ENCODE peak calls at places on chromosomes 6 and 20, in four cellular contexts. One of them, this sample, is unnamed.

GRCh38 chr6:28371706-28372451 is 22.1 kb downstream of the ZKSCAN3 start:
- DNase-seq in fibroblast of lung: no peak
- DNase-seq in RWPE1: no peak
- DNase-seq in fibroblast of mammary gland: no peak
- DNase-seq in this sample: no peak

GRCh38 chr6:107105511-107106116 is 9.7 kb downstream of the BEND3 start:
- DNase-seq in RWPE1: no peak
- DNase-seq in fibroblast of mammary gland: no peak
- DNase-seq in fibroblast of lung: no peak
- DNase-seq in this sample: no peak

GRCh38 chr6:101348816-101349215 is 44.7 kb upstream of the GRIK2 start:
- DNase-seq in fibroblast of lung: no peak
- DNase-seq in fibroblast of mammary gland: no peak
- DNase-seq in RWPE1: no peak
- DNase-seq in this sample: no peak

GRCh38 chr20:49270177-49270576 is 7.7 kb downstream of the ZNFX1 start:
- DNase-seq in fibroblast of mammary gland: peak
- DNase-seq in RWPE1: no peak
- DNase-seq in fibroblast of lung: no peak
- DNase-seq in this sample: peak

GRCh38 chr6:157221049-157221816 is 102.1 kb downstream of the TMEM242 start:
- DNase-seq in fibroblast of lung: peak
- DNase-seq in fibroblast of mammary gland: peak
- DNase-seq in RWPE1: peak
- DNase-seq in this sample: peak

GRCh38 chr6:90184334-90185298 is 112.0 kb downstream of the BACH2 start:
- DNase-seq in fibroblast of mammary gland: no peak
- DNase-seq in RWPE1: peak
- DNase-seq in fibroblast of lung: no peak
- DNase-seq in this sample: peak

GRCh38 chr6:41416165-41416837 is 80.9 kb downstream of the NCR2 start:
- DNase-seq in RWPE1: no peak
- DNase-seq in fibroblast of lung: no peak
- DNase-seq in fibroblast of mammary gland: no peak
- DNase-seq in this sample: no peak

GRCh38 chr20:61426361-61426760 is 174.3 kb downstream of the CDH4 start:
- DNase-seq in fibroblast of mammary gland: no peak
- DNase-seq in fibroblast of lung: no peak
- DNase-seq in RWPE1: peak
- DNase-seq in this sample: peak

GRCh38 chr6:126039284-126039683 is 52.9 kb downstream of the TRMT11 start:
- DNase-seq in fibroblast of mammary gland: peak
- DNase-seq in RWPE1: peak
- DNase-seq in fibroblast of lung: peak
- DNase-seq in this sample: peak

GRCh38 chr6:168967556-168967955 is 286.1 kb downstream of the THBS2 start:
- DNase-seq in RWPE1: no peak
- DNase-seq in fibroblast of mammary gland: peak
- DNase-seq in fibroblast of lung: peak
- DNase-seq in this sample: no peak

GRCh38 chr6:31907158-31907813 is 5.4 kb upstream of the ZBTB12 start:
- DNase-seq in fibroblast of lung: peak
- DNase-seq in RWPE1: no peak
- DNase-seq in fibroblast of mammary gland: peak
- DNase-seq in this sample: peak

GRCh38 chr6:150238294-150238693 is 95.5 kb downstream of the PPP1R14C start:
- DNase-seq in fibroblast of lung: no peak
- DNase-seq in fibroblast of mammary gland: peak
- DNase-seq in RWPE1: no peak
- DNase-seq in this sample: no peak

GRCh38 chr6:127582777-127583462 is 5.9 kb downstream of the C6orf58 start:
- DNase-seq in fibroblast of mammary gland: peak
- DNase-seq in RWPE1: peak
- DNase-seq in fibroblast of lung: peak
- DNase-seq in this sample: peak

GRCh38 chr20:38144608-38145093 is 20.4 kb downstream of the TGM2 start:
- DNase-seq in fibroblast of lung: no peak
- DNase-seq in fibroblast of mammary gland: no peak
- DNase-seq in RWPE1: no peak
- DNase-seq in this sample: no peak

GRCh38 chr20:63121749-63122405 is 94.1 kb downstream of the YTHDF1 start:
- DNase-seq in RWPE1: no peak
- DNase-seq in fibroblast of lung: no peak
- DNase-seq in fibroblast of mammary gland: no peak
- DNase-seq in this sample: no peak

GRCh38 chr20:61835301-61835700 is 230.4 kb downstream of the TAF4 start:
- DNase-seq in fibroblast of mammary gland: no peak
- DNase-seq in fibroblast of lung: no peak
- DNase-seq in RWPE1: no peak
- DNase-seq in this sample: no peak

GRCh38 chr6:28862077-28862476 is 61.7 kb downstream of the TRIM27 start:
- DNase-seq in fibroblast of mammary gland: no peak
- DNase-seq in RWPE1: no peak
- DNase-seq in fibroblast of lung: no peak
- DNase-seq in this sample: no peak

GRCh38 chr20:53967527-53967926 is 102.9 kb downstream of the BCAS1 start:
- DNase-seq in RWPE1: no peak
- DNase-seq in fibroblast of lung: no peak
- DNase-seq in fibroblast of mammary gland: no peak
- DNase-seq in this sample: no peak

GRCh38 chr6:31729515-31729978 is 448 bp upstream of the DDAH2 start:
- DNase-seq in fibroblast of mammary gland: peak
- DNase-seq in RWPE1: peak
- DNase-seq in fibroblast of lung: peak
- DNase-seq in this sample: peak

GRCh38 chr6:56664007-56664406 is 21.3 kb upstream of the DST start:
- DNase-seq in fibroblast of lung: no peak
- DNase-seq in RWPE1: no peak
- DNase-seq in fibroblast of mammary gland: no peak
- DNase-seq in this sample: peak

GRCh38 chr6:85129881-85130280 is 320.0 kb upstream of the NT5E start:
- DNase-seq in RWPE1: no peak
- DNase-seq in fibroblast of mammary gland: peak
- DNase-seq in fibroblast of lung: no peak
- DNase-seq in this sample: peak

GRCh38 chr6:157428418-157429202 is 47.6 kb downstream of the ZDHHC14 start:
- DNase-seq in RWPE1: peak
- DNase-seq in fibroblast of lung: no peak
- DNase-seq in fibroblast of mammary gland: peak
- DNase-seq in this sample: peak

GRCh38 chr20:50050660-50051308 is 62.2 kb downstream of the UBE2V1 start:
- DNase-seq in RWPE1: no peak
- DNase-seq in fibroblast of lung: no peak
- DNase-seq in fibroblast of mammary gland: no peak
- DNase-seq in this sample: peak

GRCh38 chr20:53387983-53388675 is 205.5 kb downstream of the ZNF217 start:
- DNase-seq in RWPE1: no peak
- DNase-seq in fibroblast of lung: no peak
- DNase-seq in fibroblast of mammary gland: no peak
- DNase-seq in this sample: no peak

GRCh38 chr20:44253528-44253927 is 6.4 kb downstream of the GDAP1L1 start:
- DNase-seq in fibroblast of lung: no peak
- DNase-seq in RWPE1: no peak
- DNase-seq in fibroblast of mammary gland: no peak
- DNase-seq in this sample: no peak
- TF ChIP-seq CTCF in fibroblast of lung: no peak
- TF ChIP-seq CTCF in RWPE1: no peak
- TF ChIP-seq CTCF in fibroblast of mammary gland: peak
- TF ChIP-seq CTCF in this sample: no peak

DNA sequence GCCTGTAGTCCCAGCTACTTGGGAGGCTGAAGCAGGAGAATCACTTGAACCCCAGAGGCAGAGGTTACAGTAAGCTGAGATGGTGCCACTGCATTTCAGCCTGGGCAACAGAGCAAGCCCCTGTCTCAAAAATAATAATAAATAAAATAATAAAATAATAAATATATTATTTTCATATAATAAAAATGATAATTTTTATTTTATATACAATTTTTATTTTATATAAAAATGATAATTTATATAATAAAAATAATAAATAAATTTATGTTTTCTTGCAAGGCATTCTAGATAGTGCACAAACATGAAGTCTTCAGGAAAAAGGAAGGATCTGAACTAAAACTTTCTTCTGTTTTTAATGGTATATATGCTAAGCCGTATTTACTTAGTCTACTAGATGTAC is 12.6 kb upstream of the SGK1 start:
- DNase-seq in fibroblast of lung: no peak
- DNase-seq in RWPE1: no peak
- DNase-seq in fibroblast of mammary gland: no peak
- DNase-seq in this sample: no peak
- TF ChIP-seq CTCF in fibroblast of lung: no peak
- TF ChIP-seq CTCF in RWPE1: no peak
- TF ChIP-seq CTCF in fibroblast of mammary gland: no peak
- TF ChIP-seq CTCF in this sample: no peak

DNA sequence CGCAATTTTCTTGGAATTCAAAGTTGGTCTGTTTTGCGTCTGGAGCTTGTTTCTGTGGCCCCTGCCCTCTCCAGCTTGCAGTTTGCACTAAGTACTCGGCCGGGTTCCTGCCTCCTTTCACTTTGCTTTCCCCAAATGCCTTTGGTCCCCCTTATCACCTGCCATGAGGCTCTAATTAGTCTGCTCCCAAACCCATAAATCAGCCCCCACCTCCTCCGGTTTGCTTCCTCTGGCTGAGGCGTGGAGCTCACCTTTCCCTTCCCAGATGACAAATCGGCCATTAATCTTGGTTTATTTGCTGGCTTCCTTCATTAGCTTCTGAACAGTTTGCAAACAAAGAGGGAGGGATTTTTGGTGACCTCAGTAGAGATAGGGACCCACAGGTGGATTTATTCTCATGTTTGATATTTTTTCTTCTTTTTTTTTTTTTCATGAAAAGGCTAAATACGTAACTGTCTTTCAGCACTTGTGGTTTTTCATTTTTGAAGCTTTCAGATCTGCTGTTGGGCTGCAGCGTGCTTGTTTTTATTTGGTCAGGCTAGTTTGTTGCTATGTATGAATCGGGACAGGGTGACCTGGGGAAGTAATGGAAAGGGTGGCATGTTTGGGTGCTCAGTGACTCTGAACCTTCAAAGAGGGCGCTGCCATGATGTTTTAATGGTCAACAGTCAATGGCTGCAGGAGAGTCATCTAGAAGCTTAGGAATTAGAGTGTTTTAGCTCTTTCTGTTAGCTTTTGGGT is 121.7 kb upstream of the JAG1 start:
- DNase-seq in fibroblast of lung: no peak
- DNase-seq in RWPE1: no peak
- DNase-seq in fibroblast of mammary gland: no peak
- DNase-seq in this sample: no peak
- TF ChIP-seq CTCF in fibroblast of lung: no peak
- TF ChIP-seq CTCF in RWPE1: no peak
- TF ChIP-seq CTCF in fibroblast of mammary gland: no peak
- TF ChIP-seq CTCF in this sample: no peak

GRCh38 chr6:129630606-129631005 is 79.4 kb downstream of the ARHGAP18 start:
- DNase-seq in fibroblast of lung: no peak
- DNase-seq in fibroblast of mammary gland: no peak
- DNase-seq in RWPE1: no peak
- DNase-seq in this sample: no peak
- TF ChIP-seq CTCF in fibroblast of lung: no peak
- TF ChIP-seq CTCF in fibroblast of mammary gland: no peak
- TF ChIP-seq CTCF in RWPE1: no peak
- TF ChIP-seq CTCF in this sample: no peak

DNA sequence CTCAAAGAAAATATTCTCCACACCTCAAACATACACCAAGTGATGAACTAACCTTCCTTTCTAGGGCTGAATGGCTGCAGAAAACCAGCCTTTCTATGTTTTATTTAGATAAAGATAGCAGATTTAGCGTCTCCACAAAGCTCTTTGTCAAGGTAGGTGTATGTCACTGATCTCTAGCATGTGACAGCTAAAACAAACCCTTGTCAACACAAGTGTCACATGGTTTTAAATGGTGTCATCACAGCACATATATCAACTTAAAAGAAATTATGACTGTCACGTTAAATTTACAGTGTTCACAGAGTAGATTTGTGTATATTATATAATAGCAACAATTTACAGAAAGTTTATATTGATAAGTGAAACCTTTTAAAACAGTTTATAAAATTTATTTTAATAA is 58.3 kb downstream of the TENT5A start:
- DNase-seq in fibroblast of lung: no peak
- DNase-seq in fibroblast of mammary gland: no peak
- DNase-seq in RWPE1: no peak
- DNase-seq in this sample: no peak
- TF ChIP-seq CTCF in fibroblast of lung: no peak
- TF ChIP-seq CTCF in fibroblast of mammary gland: no peak
- TF ChIP-seq CTCF in RWPE1: no peak
- TF ChIP-seq CTCF in this sample: no peak

GRCh38 chr6:124334359-124334758 is 530.7 kb downstream of the NKAIN2 start:
- DNase-seq in fibroblast of lung: no peak
- DNase-seq in RWPE1: no peak
- DNase-seq in fibroblast of mammary gland: no peak
- DNase-seq in this sample: no peak
- TF ChIP-seq CTCF in fibroblast of lung: no peak
- TF ChIP-seq CTCF in RWPE1: no peak
- TF ChIP-seq CTCF in fibroblast of mammary gland: no peak
- TF ChIP-seq CTCF in this sample: no peak

GRCh38 chr6:137705166-137706064 is 161.6 kb upstream of the TNFAIP3 start:
- DNase-seq in fibroblast of lung: peak
- DNase-seq in RWPE1: peak
- DNase-seq in fibroblast of mammary gland: peak
- DNase-seq in this sample: peak

GRCh38 chr6:137701942-137702341 is 165.1 kb upstream of the TNFAIP3 start:
- DNase-seq in fibroblast of lung: no peak
- DNase-seq in fibroblast of mammary gland: no peak
- DNase-seq in RWPE1: no peak
- DNase-seq in this sample: no peak

GRCh38 chr6:137700751-137701477 is 166.1 kb upstream of the TNFAIP3 start:
- DNase-seq in RWPE1: no peak
- DNase-seq in fibroblast of mammary gland: peak
- DNase-seq in fibroblast of lung: no peak
- DNase-seq in this sample: no peak

GRCh38 chr6:137704802-137705165 is 162.3 kb upstream of the TNFAIP3 start:
- DNase-seq in fibroblast of mammary gland: no peak
- DNase-seq in RWPE1: no peak
- DNase-seq in fibroblast of lung: no peak
- DNase-seq in this sample: no peak

GRCh38 chr6:137702791-137703424 is 164.2 kb upstream of the TNFAIP3 start:
- DNase-seq in RWPE1: no peak
- DNase-seq in fibroblast of mammary gland: no peak
- DNase-seq in fibroblast of lung: no peak
- DNase-seq in this sample: no peak
- TF ChIP-seq CTCF in RWPE1: no peak
- TF ChIP-seq CTCF in fibroblast of mammary gland: no peak
- TF ChIP-seq CTCF in fibroblast of lung: no peak
- TF ChIP-seq CTCF in this sample: no peak

GRCh38 chr20:59195316-59195993 is 31.8 kb downstream of the ZNF831 start:
- DNase-seq in fibroblast of mammary gland: no peak
- DNase-seq in RWPE1: no peak
- DNase-seq in fibroblast of lung: no peak
- DNase-seq in this sample: no peak
- TF ChIP-seq CTCF in fibroblast of mammary gland: no peak
- TF ChIP-seq CTCF in RWPE1: no peak
- TF ChIP-seq CTCF in fibroblast of lung: no peak
- TF ChIP-seq CTCF in this sample: no peak